ENCODE peak calls at places on chromosomes 2 and 18, in seven cellular contexts. B is left ventricle myocardium inferior, O is AG09309, T is cardiac fibroblast, J is upper lobe of right lung, L is RWPE2, Y is kidney. U is an unnamed sample.

GRCh38 chr2:45879406-45879805 is 227.9 kb downstream of the PRKCE start:
- DNase-seq in B (no peak), O (no peak), T (no peak), J (no peak), L (no peak), Y (no peak), U (no peak)

GRCh38 chr18:8657873-8658521 is 47.4 kb upstream of the MTCL1 start:
- DNase-seq in B (no peak), O (no peak), T (peak), J (no peak), L (no peak), Y (no peak), U (no peak)

GRCh38 chr2:88099798-88100488 is 27.9 kb downstream of the FABP1 start:
- DNase-seq in B (no peak), O (no peak), T (peak), J (no peak), L (no peak), Y (no peak), U (no peak)

GRCh38 chr2:73069855-73070650 is 1.5 kb downstream of the SFXN5 start:
- DNase-seq in B (no peak), O (no peak), T (no peak), J (no peak), L (no peak), Y (peak), U (no peak)

GRCh38 chr2:89842180-89842908 is 1150.9 kb downstream of the RPIA start:
- DNase-seq in B (no peak), O (no peak), T (no peak), J (no peak), L (no peak), Y (peak), U (peak)

GRCh38 chr2:173990970-173991819 is 26.0 kb upstream of the SP3 start:
- DNase-seq in B (peak), O (no peak), T (peak), J (no peak), L (no peak), Y (peak), U (no peak)

GRCh38 chr2:187924293-187924692 is 367.4 kb upstream of the GULP1 start:
- DNase-seq in B (no peak), O (no peak), T (no peak), J (no peak), L (no peak), Y (no peak), U (no peak)

GRCh38 chr2:237278593-237278992 is 135.4 kb downstream of the COL6A3 start:
- DNase-seq in B (peak), O (peak), T (peak), J (no peak), L (no peak), Y (no peak), U (no peak)

GRCh38 chr2:134764164-134764563 is 45.4 kb upstream of the TMEM163 start:
- DNase-seq in B (no peak), O (no peak), T (peak), J (no peak), L (no peak), Y (no peak), U (no peak)

GRCh38 chr18:74243127-74243526 is 48.6 kb downstream of the CYB5A start:
- DNase-seq in B (no peak), O (no peak), T (no peak), J (no peak), L (no peak), Y (no peak), U (no peak)

GRCh38 chr2:69309336-69310048 is 77.5 kb downstream of the GFPT1 start:
- DNase-seq in B (peak), O (no peak), T (peak), J (no peak), L (no peak), Y (no peak), U (no peak)

GRCh38 chr2:203646266-203646864 is 60.1 kb upstream of the CD28 start:
- DNase-seq in B (no peak), O (no peak), T (no peak), J (no peak), L (no peak), Y (no peak), U (no peak)

GRCh38 chr2:7430869-7431641 is 513.8 kb downstream of the RNF144A start:
- DNase-seq in B (peak), O (no peak), T (peak), J (peak), L (no peak), Y (peak), U (peak)

GRCh38 chr18:23738151-23738550 is 48.9 kb downstream of the LAMA3 start:
- DNase-seq in B (no peak), O (no peak), T (no peak), J (no peak), L (no peak), Y (no peak), U (no peak)

GRCh38 chr2:196487426-196487825 is 152.1 kb upstream of the CCDC150 start:
- DNase-seq in B (no peak), O (no peak), T (no peak), J (no peak), L (no peak), Y (no peak), U (no peak)

GRCh38 chr2:203989536-203989935 is 53.0 kb downstream of the ICOS start:
- DNase-seq in B (no peak), O (no peak), T (no peak), J (no peak), L (no peak), Y (no peak), U (no peak)

GRCh38 chr2:43426305-43427031 is 169.4 kb downstream of the THADA start:
- DNase-seq in B (no peak), O (peak), T (peak), J (no peak), L (peak), Y (peak), U (peak)

GRCh38 chr2:216742411-216742810 is 47.1 kb upstream of the IGFBP5 start:
- DNase-seq in B (peak), O (no peak), T (no peak), J (no peak), L (no peak), Y (peak), U (no peak)

GRCh38 chr2:179861027-179861776 is at the start of gene ZNF385B:
- DNase-seq in B (no peak), O (no peak), T (peak), J (peak), L (no peak), Y (peak), U (peak)

GRCh38 chr2:3708576-3708975 is 5.2 kb downstream of the DCDC2C start:
- DNase-seq in B (no peak), O (no peak), T (no peak), J (no peak), L (no peak), Y (no peak), U (no peak)

GRCh38 chr2:153235516-153235915 is 243.0 kb downstream of the RPRM start:
- DNase-seq in B (no peak), O (no peak), T (no peak), J (no peak), L (no peak), Y (no peak), U (no peak)

GRCh38 chr2:120978359-120979050 is 242.8 kb downstream of the GLI2 start:
- DNase-seq in B (no peak), O (no peak), T (no peak), J (peak), L (peak), Y (peak), U (no peak)

GRCh38 chr2:190717764-190718651 is 69.1 kb downstream of the NAB1 start:
- DNase-seq in B (no peak), O (no peak), T (no peak), J (no peak), L (no peak), Y (no peak), U (no peak)

GRCh38 chr2:201280191-201281040 is 20.1 kb downstream of the CASP8 start:
- DNase-seq in B (no peak), O (no peak), T (no peak), J (no peak), L (no peak), Y (no peak), U (no peak)

GRCh38 chr2:182649316-182649715 is 66.7 kb upstream of the DNAJC10 start:
- DNase-seq in B (no peak), O (no peak), T (peak), J (no peak), L (no peak), Y (no peak), U (peak)
- TF ChIP-seq CTCF in B (peak), O (peak), T (peak), J (peak), L (peak), Y (peak), U (peak)

GRCh38 chr2:198324071-198324470 is 519.7 kb downstream of the PLCL1 start:
- DNase-seq in B (no peak), O (no peak), T (no peak), J (no peak), L (no peak), Y (no peak), U (no peak)

GRCh38 chr2:198325359-198325758 is 521.0 kb downstream of the PLCL1 start:
- DNase-seq in B (no peak), O (no peak), T (no peak), J (no peak), L (no peak), Y (no peak), U (no peak)

GRCh38 chr2:198326431-198326830 is 522.0 kb downstream of the PLCL1 start:
- DNase-seq in B (no peak), O (no peak), T (no peak), J (no peak), L (no peak), Y (no peak), U (no peak)

GRCh38 chr2:198321522-198322088 is 517.2 kb downstream of the PLCL1 start:
- DNase-seq in B (no peak), O (no peak), T (peak), J (no peak), L (no peak), Y (no peak), U (no peak)

GRCh38 chr2:198322275-198322674 is 517.9 kb downstream of the PLCL1 start:
- DNase-seq in B (no peak), O (no peak), T (no peak), J (no peak), L (no peak), Y (no peak), U (no peak)
- TF ChIP-seq CTCF in B (peak), O (no peak), T (peak), J (peak), L (no peak), Y (no peak), U (no peak)

DNA sequence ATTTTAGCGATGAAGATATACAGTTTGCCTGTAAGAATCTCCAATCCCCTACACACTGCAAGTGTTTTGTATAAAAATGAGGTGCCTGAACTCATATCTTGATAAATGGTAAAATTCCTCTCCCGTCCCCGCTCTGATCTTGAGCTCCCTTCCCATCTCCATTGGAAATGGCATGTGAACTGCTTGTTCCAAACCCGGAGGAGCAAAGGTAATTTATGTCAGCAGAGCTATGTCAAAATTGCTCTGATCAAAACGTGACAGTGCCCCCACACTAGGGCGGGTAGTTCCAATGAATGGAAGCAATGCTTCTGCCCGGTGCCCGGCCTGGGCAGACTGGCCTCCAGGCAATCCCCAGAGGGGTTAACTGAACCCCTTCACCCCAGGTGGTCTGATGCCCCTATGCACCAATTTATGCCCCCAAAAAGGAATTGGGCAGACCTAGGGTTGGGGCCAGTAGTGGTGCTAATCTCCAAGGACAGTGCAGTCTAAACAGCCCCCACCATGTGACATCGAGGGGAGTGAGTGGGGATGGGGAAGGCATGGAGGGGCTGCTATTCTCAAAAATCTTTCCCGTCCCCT is 3.6 kb upstream of the GMPPA start:
- DNase-seq in B (no peak), O (no peak), T (no peak), J (no peak), L (no peak), Y (no peak), U (no peak)
- TF ChIP-seq CTCF in B (no peak), O (no peak), T (no peak), J (no peak), L (no peak), Y (no peak), U (no peak)

DNA sequence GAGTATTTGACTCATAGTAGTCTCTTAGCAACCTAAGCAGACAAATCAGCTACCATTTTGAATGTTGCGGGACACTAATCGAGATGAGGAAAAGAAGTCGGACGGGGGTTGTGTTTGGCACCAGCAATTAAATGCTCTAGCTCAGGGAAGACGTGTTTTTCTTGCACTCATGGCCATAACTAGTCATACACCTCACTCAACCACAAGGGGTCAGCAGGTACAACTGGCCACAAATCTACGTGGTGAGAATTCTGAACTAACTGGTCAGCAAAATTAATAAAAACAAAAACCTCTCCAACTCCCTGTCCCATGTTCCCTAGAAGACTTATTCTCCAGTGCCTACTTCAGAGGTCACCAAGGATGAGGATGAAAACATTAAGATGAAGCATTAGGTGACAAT is 1467.8 kb downstream of the DPP10 start:
- DNase-seq in B (no peak), O (no peak), T (no peak), J (no peak), L (no peak), Y (no peak), U (no peak)
- TF ChIP-seq CTCF in B (no peak), O (no peak), T (no peak), J (no peak), L (peak), Y (no peak), U (no peak)

DNA sequence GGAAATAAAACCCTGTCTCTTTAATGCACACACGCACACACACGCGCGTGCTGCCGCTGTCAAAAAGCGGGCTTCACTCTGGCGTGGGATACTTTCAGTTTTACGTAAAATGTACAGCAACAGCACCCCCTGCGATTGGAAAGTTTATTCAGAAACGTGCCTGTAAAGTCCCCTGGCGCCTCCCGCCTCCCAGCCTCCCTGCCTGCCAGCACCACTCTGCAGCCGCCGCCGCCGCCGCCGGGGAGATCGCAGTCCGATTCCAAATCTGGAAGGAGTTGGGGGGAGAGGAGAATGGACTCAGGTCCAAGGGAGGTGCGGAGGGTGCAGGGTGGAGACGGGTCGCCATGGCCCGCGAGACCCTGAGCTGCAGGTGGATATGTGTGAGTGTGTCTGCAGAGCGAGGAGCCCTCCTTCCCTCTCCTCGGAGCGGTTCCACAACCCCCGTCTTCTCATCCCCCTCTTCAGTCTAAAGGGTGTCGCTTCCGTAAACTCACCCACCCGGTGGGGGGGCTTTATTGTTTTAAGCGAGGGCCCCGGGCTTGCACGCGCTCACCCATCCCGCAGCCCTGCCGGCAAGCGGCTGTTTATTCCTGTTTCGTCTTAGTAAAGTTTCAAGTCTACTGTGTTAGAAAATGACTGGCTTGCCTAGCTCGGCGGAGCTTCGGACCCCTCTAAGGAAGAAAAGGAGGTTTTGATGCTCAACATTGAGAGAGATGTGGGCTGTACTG is 1.8 kb upstream of the BCL11A start:
- DNase-seq in B (peak), O (no peak), T (peak), J (peak), L (peak), Y (peak), U (peak)
- TF ChIP-seq CTCF in B (peak), O (peak), T (peak), J (peak), L (peak), Y (no peak), U (peak)